ENCODE peak calls at places on chromosomes 7 and 10, in four cellular contexts. One of them, this sample, is unnamed.

GRCh38 chr7:140639366-140640053 is 1.1 kb downstream of the DENND2A start:
- DNase-seq in psoas muscle: peak
- DNase-seq in CD4-positive, alpha-beta T cell: no peak
- DNase-seq in colonic mucosa: no peak
- DNase-seq in this sample: no peak

GRCh38 chr7:108308913-108309312 is 147.3 kb downstream of the NRCAM start:
- DNase-seq in CD4-positive, alpha-beta T cell: no peak
- DNase-seq in psoas muscle: no peak
- DNase-seq in colonic mucosa: no peak
- DNase-seq in this sample: no peak

GRCh38 chr10:92479541-92479940 is 94.4 kb downstream of the IDE start:
- DNase-seq in psoas muscle: no peak
- DNase-seq in CD4-positive, alpha-beta T cell: no peak
- DNase-seq in colonic mucosa: no peak
- DNase-seq in this sample: no peak

GRCh38 chr7:158985583-158985982 is 129.2 kb downstream of the DYNC2I1 start:
- DNase-seq in CD4-positive, alpha-beta T cell: no peak
- DNase-seq in psoas muscle: no peak
- DNase-seq in colonic mucosa: no peak
- DNase-seq in this sample: no peak

GRCh38 chr10:75029874-75030273 is 81.6 kb upstream of the SAMD8 start:
- DNase-seq in CD4-positive, alpha-beta T cell: no peak
- DNase-seq in colonic mucosa: no peak
- DNase-seq in psoas muscle: no peak
- DNase-seq in this sample: no peak

GRCh38 chr10:71347587-71348395 is 28.7 kb downstream of the SLC29A3 start:
- DNase-seq in colonic mucosa: peak
- DNase-seq in psoas muscle: no peak
- DNase-seq in CD4-positive, alpha-beta T cell: no peak
- DNase-seq in this sample: no peak

GRCh38 chr7:12152196-12152918 is 58.7 kb upstream of the TMEM106B start:
- DNase-seq in psoas muscle: no peak
- DNase-seq in colonic mucosa: peak
- DNase-seq in CD4-positive, alpha-beta T cell: no peak
- DNase-seq in this sample: no peak

GRCh38 chr7:20064181-20064970 is 152.8 kb downstream of the MACC1 start:
- DNase-seq in colonic mucosa: no peak
- DNase-seq in CD4-positive, alpha-beta T cell: no peak
- DNase-seq in psoas muscle: no peak
- DNase-seq in this sample: no peak

GRCh38 chr7:103573479-103574058 is 127.6 kb upstream of the SLC26A5 start:
- DNase-seq in CD4-positive, alpha-beta T cell: no peak
- DNase-seq in colonic mucosa: no peak
- DNase-seq in psoas muscle: no peak
- DNase-seq in this sample: no peak

GRCh38 chr10:72334196-72334831 is 20.4 kb downstream of the DNAJB12 start:
- DNase-seq in psoas muscle: no peak
- DNase-seq in colonic mucosa: no peak
- DNase-seq in CD4-positive, alpha-beta T cell: no peak
- DNase-seq in this sample: no peak

GRCh38 chr7:73828107-73828803 is 2.5 kb upstream of the CLDN4 start:
- DNase-seq in CD4-positive, alpha-beta T cell: no peak
- DNase-seq in colonic mucosa: peak
- DNase-seq in psoas muscle: no peak
- DNase-seq in this sample: peak

GRCh38 chr10:75399461-75400162 is 2.0 kb downstream of the ZNF503 start:
- DNase-seq in colonic mucosa: peak
- DNase-seq in CD4-positive, alpha-beta T cell: peak
- DNase-seq in psoas muscle: peak
- DNase-seq in this sample: no peak

GRCh38 chr10:133131053-133131452 is 29.0 kb upstream of the KNDC1 start:
- DNase-seq in psoas muscle: peak
- DNase-seq in colonic mucosa: no peak
- DNase-seq in CD4-positive, alpha-beta T cell: no peak
- DNase-seq in this sample: no peak

GRCh38 chr7:22601812-22602568 is 102.0 kb upstream of the STEAP1B start:
- DNase-seq in psoas muscle: no peak
- DNase-seq in CD4-positive, alpha-beta T cell: no peak
- DNase-seq in colonic mucosa: no peak
- DNase-seq in this sample: no peak

GRCh38 chr7:18505870-18506460 is 10.4 kb downstream of the HDAC9 start:
- DNase-seq in colonic mucosa: no peak
- DNase-seq in CD4-positive, alpha-beta T cell: no peak
- DNase-seq in psoas muscle: no peak
- DNase-seq in this sample: no peak

GRCh38 chr10:116853287-116853686 is 4.0 kb downstream of the ENO4 start:
- DNase-seq in colonic mucosa: no peak
- DNase-seq in CD4-positive, alpha-beta T cell: no peak
- DNase-seq in psoas muscle: no peak
- DNase-seq in this sample: no peak

GRCh38 chr7:99451936-99452335 is 13.2 kb downstream of the CPSF4 start:
- DNase-seq in CD4-positive, alpha-beta T cell: no peak
- DNase-seq in psoas muscle: no peak
- DNase-seq in colonic mucosa: no peak
- DNase-seq in this sample: no peak

GRCh38 chr10:11875499-11876281 is 52.5 kb downstream of the PROSER2 start:
- DNase-seq in colonic mucosa: peak
- DNase-seq in CD4-positive, alpha-beta T cell: no peak
- DNase-seq in psoas muscle: peak
- DNase-seq in this sample: peak

GRCh38 chr7:24907311-24907886 is 72.6 kb downstream of the OSBPL3 start:
- DNase-seq in colonic mucosa: no peak
- DNase-seq in CD4-positive, alpha-beta T cell: peak
- DNase-seq in psoas muscle: no peak
- DNase-seq in this sample: peak

GRCh38 chr10:91190876-91191580 is 29.4 kb upstream of the PCGF5 start:
- DNase-seq in psoas muscle: no peak
- DNase-seq in colonic mucosa: no peak
- DNase-seq in CD4-positive, alpha-beta T cell: no peak
- DNase-seq in this sample: no peak

GRCh38 chr7:151408839-151409554 is 841 bp downstream of the WDR86 start:
- DNase-seq in CD4-positive, alpha-beta T cell: peak
- DNase-seq in colonic mucosa: no peak
- DNase-seq in psoas muscle: peak
- DNase-seq in this sample: no peak

GRCh38 chr7:124171068-124171467 is 138.2 kb upstream of the TMEM229A start:
- DNase-seq in colonic mucosa: no peak
- DNase-seq in CD4-positive, alpha-beta T cell: no peak
- DNase-seq in psoas muscle: no peak
- DNase-seq in this sample: no peak

GRCh38 chr10:114349505-114350211 is 54.6 kb downstream of the AFAP1L2 start:
- DNase-seq in psoas muscle: no peak
- DNase-seq in CD4-positive, alpha-beta T cell: no peak
- DNase-seq in colonic mucosa: no peak
- DNase-seq in this sample: no peak

GRCh38 chr7:130273081-130273699 is 6.5 kb downstream of the CPA2 start:
- DNase-seq in CD4-positive, alpha-beta T cell: no peak
- DNase-seq in colonic mucosa: peak
- DNase-seq in psoas muscle: no peak
- DNase-seq in this sample: peak

GRCh38 chr10:11095374-11095785 is 77.7 kb downstream of the CELF2 start:
- DNase-seq in psoas muscle: no peak
- DNase-seq in CD4-positive, alpha-beta T cell: no peak
- DNase-seq in colonic mucosa: no peak
- DNase-seq in this sample: no peak

GRCh38 chr7:134850048-134850447 is 70.6 kb downstream of the CALD1 start:
- DNase-seq in psoas muscle: no peak
- DNase-seq in CD4-positive, alpha-beta T cell: no peak
- DNase-seq in colonic mucosa: no peak
- DNase-seq in this sample: no peak

GRCh38 chr7:134845461-134845860 is 66.0 kb downstream of the CALD1 start:
- DNase-seq in CD4-positive, alpha-beta T cell: no peak
- DNase-seq in colonic mucosa: no peak
- DNase-seq in psoas muscle: no peak
- DNase-seq in this sample: peak

GRCh38 chr7:134851141-134851540 is 71.7 kb downstream of the CALD1 start:
- DNase-seq in colonic mucosa: no peak
- DNase-seq in psoas muscle: no peak
- DNase-seq in CD4-positive, alpha-beta T cell: no peak
- DNase-seq in this sample: peak

GRCh38 chr7:134844200-134844599 is 64.8 kb downstream of the CALD1 start:
- DNase-seq in colonic mucosa: no peak
- DNase-seq in CD4-positive, alpha-beta T cell: no peak
- DNase-seq in psoas muscle: no peak
- DNase-seq in this sample: peak

DNA sequence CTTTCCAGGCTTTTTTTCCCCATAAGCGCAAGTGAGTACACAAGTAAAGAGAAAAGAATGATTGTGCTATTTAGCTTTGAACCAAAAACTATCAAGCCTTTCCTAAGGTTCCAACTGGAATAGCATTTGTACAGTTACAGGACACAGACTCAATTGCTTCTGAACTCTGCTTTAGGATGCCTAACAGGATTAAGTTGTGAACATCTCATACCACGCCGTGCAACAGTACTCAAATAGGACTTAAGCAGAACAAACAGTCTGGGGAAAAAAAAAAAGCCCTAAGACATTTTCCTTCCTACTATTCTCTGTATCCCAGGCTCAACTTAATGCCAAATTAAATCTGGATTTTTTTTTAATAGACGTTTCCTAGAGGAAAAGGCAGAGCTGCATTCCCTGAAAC is 68.4 kb downstream of the CALD1 start:
- DNase-seq in colonic mucosa: no peak
- DNase-seq in psoas muscle: no peak
- DNase-seq in CD4-positive, alpha-beta T cell: no peak
- DNase-seq in this sample: no peak
- H3K27ac ChIP-seq in colonic mucosa: no peak
- H3K27ac ChIP-seq in psoas muscle: peak
- H3K27ac ChIP-seq in CD4-positive, alpha-beta T cell: no peak
- H3K27ac ChIP-seq in this sample: no peak

GRCh38 chr10:28302668-28303488 is at the start of gene MPP7:
- DNase-seq in CD4-positive, alpha-beta T cell: peak
- DNase-seq in psoas muscle: peak
- DNase-seq in colonic mucosa: peak
- DNase-seq in this sample: peak

GRCh38 chr10:28304032-28304571 is 1.2 kb upstream of the MPP7 start:
- DNase-seq in CD4-positive, alpha-beta T cell: no peak
- DNase-seq in psoas muscle: no peak
- DNase-seq in colonic mucosa: no peak
- DNase-seq in this sample: no peak

GRCh38 chr10:28302012-28302667 is 724 bp downstream of the MPP7 start:
- DNase-seq in colonic mucosa: peak
- DNase-seq in CD4-positive, alpha-beta T cell: no peak
- DNase-seq in psoas muscle: no peak
- DNase-seq in this sample: no peak

GRCh38 chr10:28296023-28296422 is 6.8 kb downstream of the MPP7 start:
- DNase-seq in colonic mucosa: no peak
- DNase-seq in CD4-positive, alpha-beta T cell: no peak
- DNase-seq in psoas muscle: no peak
- DNase-seq in this sample: no peak

GRCh38 chr10:28300027-28300426 is 2.8 kb downstream of the MPP7 start:
- DNase-seq in CD4-positive, alpha-beta T cell: no peak
- DNase-seq in psoas muscle: no peak
- DNase-seq in colonic mucosa: no peak
- DNase-seq in this sample: no peak
- H3K27ac ChIP-seq in CD4-positive, alpha-beta T cell: no peak
- H3K27ac ChIP-seq in psoas muscle: no peak
- H3K27ac ChIP-seq in colonic mucosa: no peak
- H3K27ac ChIP-seq in this sample: no peak

GRCh38 chr10:124560377-124560776 is 98.8 kb downstream of the LHPP start:
- DNase-seq in psoas muscle: peak
- DNase-seq in CD4-positive, alpha-beta T cell: no peak
- DNase-seq in colonic mucosa: no peak
- DNase-seq in this sample: no peak
- H3K27ac ChIP-seq in psoas muscle: peak
- H3K27ac ChIP-seq in CD4-positive, alpha-beta T cell: no peak
- H3K27ac ChIP-seq in colonic mucosa: no peak
- H3K27ac ChIP-seq in this sample: no peak

GRCh38 chr10:37821237-37821636 is 36.2 kb downstream of the ZNF248 start:
- DNase-seq in psoas muscle: no peak
- DNase-seq in colonic mucosa: no peak
- DNase-seq in CD4-positive, alpha-beta T cell: no peak
- DNase-seq in this sample: no peak

GRCh38 chr10:37812290-37812689 is 45.1 kb downstream of the ZNF248 start:
- DNase-seq in CD4-positive, alpha-beta T cell: no peak
- DNase-seq in psoas muscle: no peak
- DNase-seq in colonic mucosa: no peak
- DNase-seq in this sample: no peak

GRCh38 chr10:37819797-37820196 is 37.6 kb downstream of the ZNF248 start:
- DNase-seq in CD4-positive, alpha-beta T cell: no peak
- DNase-seq in psoas muscle: no peak
- DNase-seq in colonic mucosa: no peak
- DNase-seq in this sample: no peak

GRCh38 chr10:37813763-37814162 is 43.6 kb downstream of the ZNF248 start:
- DNase-seq in CD4-positive, alpha-beta T cell: no peak
- DNase-seq in psoas muscle: no peak
- DNase-seq in colonic mucosa: no peak
- DNase-seq in this sample: no peak

DNA sequence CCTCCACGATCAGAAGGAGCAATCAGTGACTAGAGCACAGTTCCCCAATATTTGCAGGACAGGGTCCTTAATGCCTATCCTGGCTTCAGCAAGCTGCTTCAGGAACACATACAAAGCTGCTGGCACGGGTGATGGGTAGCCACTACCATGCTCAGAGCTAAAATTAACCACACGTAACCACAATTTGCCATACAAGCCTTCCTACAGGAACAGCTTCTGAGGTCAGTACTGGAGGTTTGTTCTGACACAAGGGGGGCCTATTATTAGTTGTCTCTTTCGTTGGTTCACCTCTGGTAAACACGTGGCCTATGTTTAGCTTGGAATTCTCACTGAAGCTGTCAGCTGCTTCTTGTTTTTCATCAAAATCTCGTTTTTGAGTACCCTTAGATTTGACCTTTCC is 41.1 kb downstream of the ZNF248 start:
- DNase-seq in psoas muscle: no peak
- DNase-seq in colonic mucosa: no peak
- DNase-seq in CD4-positive, alpha-beta T cell: no peak
- DNase-seq in this sample: no peak
- H3K27ac ChIP-seq in psoas muscle: no peak
- H3K27ac ChIP-seq in colonic mucosa: no peak
- H3K27ac ChIP-seq in CD4-positive, alpha-beta T cell: no peak
- H3K27ac ChIP-seq in this sample: no peak

DNA sequence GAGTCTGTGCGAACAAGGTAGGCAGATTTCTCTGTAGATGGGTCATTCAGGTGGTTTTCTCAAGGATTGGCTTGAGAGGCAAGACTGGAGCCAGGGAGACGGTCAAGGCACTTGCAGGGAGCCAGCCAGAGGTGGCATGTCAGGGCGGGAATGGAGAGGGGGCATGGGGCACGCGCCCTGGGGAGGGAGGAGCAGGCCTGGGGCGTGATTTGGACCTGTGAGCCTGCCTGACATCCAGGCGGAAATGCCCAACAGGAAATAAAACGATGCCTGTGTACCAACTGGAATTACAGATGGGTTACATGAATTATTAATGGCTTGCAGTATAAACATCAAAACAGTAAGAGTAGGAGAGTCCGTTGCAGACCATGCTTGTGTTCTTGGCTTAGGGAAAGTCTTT is 8.6 kb upstream of the SUN1 start:
- DNase-seq in CD4-positive, alpha-beta T cell: no peak
- DNase-seq in psoas muscle: peak
- DNase-seq in colonic mucosa: peak
- DNase-seq in this sample: no peak
- H3K27ac ChIP-seq in CD4-positive, alpha-beta T cell: no peak
- H3K27ac ChIP-seq in psoas muscle: peak
- H3K27ac ChIP-seq in colonic mucosa: peak
- H3K27ac ChIP-seq in this sample: peak

GRCh38 chr7:114345494-114345893 is 69.1 kb upstream of the FOXP2 start:
- DNase-seq in psoas muscle: no peak
- DNase-seq in colonic mucosa: no peak
- DNase-seq in CD4-positive, alpha-beta T cell: no peak
- DNase-seq in this sample: no peak
- H3K27ac ChIP-seq in psoas muscle: no peak
- H3K27ac ChIP-seq in colonic mucosa: no peak
- H3K27ac ChIP-seq in CD4-positive, alpha-beta T cell: no peak
- H3K27ac ChIP-seq in this sample: no peak

This sample was measured in epithelial cell of prostate.